ENCODE peak calls at places on chromosomes 13 and 19, in nine cellular contexts. M is bronchial epithelial cell; A is stimulated activated CD4-positive, alpha-beta T cell treated with anti-CD3 and anti-CD28 coated beads, TNF-alpha, amount 100 ng/mL, for 48 hours; H is AG20443; D is DMS153; W is GM13977; T is activated CD4-positive, alpha-beta T cell treated with anti-CD3 and anti-CD28 coated beads, Interleukin-2, amount 50 U/mL, for 24 hours; O is amniotic epithelial cell; L is SW 1271. V is an unnamed sample.

GRCh38 chr13:59782696-59783095 is 381.0 kb downstream of the DIAPH3 start:
- DNase-seq in A (no peak), T (no peak), W (no peak), D (no peak), M (no peak), H (no peak), L (no peak), O (peak; percentile 19), V (no peak)

GRCh38 chr19:55206664-55207500 is 2.4 kb downstream of the PTPRH start:
- DNase-seq in W (no peak), D (peak; percentile 76), O (peak; percentile 98), A (peak; percentile 51), T (peak; percentile 27), M (peak; percentile 82), H (peak; percentile 99), L (peak; percentile 79), V (peak; percentile 75)

GRCh38 chr19:42032428-42032827 is 37.6 kb downstream of the GRIK5 start:
- DNase-seq in M (no peak), O (no peak), T (no peak), A (no peak), W (no peak), L (no peak), H (no peak), D (peak; percentile 96), V (no peak)

GRCh38 chr19:47608908-47609879 is at the start of gene BICRA:
- DNase-seq in L (peak; percentile 58), D (peak; percentile 68), A (peak; percentile 74), W (peak; percentile 92), M (peak; percentile 41), H (peak; percentile 91), O (peak; percentile 74), T (peak; percentile 64), V (peak; percentile 89)

GRCh38 chr19:3785938-3786824 is at the start of gene MATK:
- DNase-seq in H (no peak), L (no peak), T (no peak), M (no peak), O (no peak), W (peak; percentile 76), D (no peak), A (peak; percentile 26), V (peak; percentile 74)

GRCh38 chr13:47708386-47708785 is 292.7 kb downstream of the SUCLA2 start:
- DNase-seq in O (peak; percentile 37), T (no peak), M (peak; percentile 30), W (no peak), D (no peak), H (peak; percentile 21), L (no peak), A (no peak), V (no peak)

GRCh38 chr19:21463449-21464105 is 41.8 kb upstream of the ZNF429 start:
- DNase-seq in M (no peak), A (no peak), L (peak; percentile 32), H (no peak), D (no peak), W (peak; percentile 45), O (peak; percentile 33), T (peak; percentile 37), V (peak; percentile 33)

GRCh38 chr13:51895906-51896888 is 34.4 kb downstream of the CCDC70 start:
- DNase-seq in D (peak; percentile 51), M (peak; percentile 46), L (peak; percentile 20), H (peak; percentile 86), W (peak; percentile 76), A (peak; percentile 8), T (peak; percentile 19), O (peak; percentile 63), V (peak; percentile 71)

GRCh38 chr19:44939668-44940067 is 2.4 kb upstream of the APOC4 start:
- DNase-seq in L (no peak), M (no peak), D (no peak), A (no peak), O (peak; percentile 54), W (no peak), H (no peak), T (no peak), V (no peak)

GRCh38 chr13:43441464-43441863 is 345.3 kb downstream of the ENOX1 start:
- DNase-seq in A (no peak), H (no peak), D (no peak), T (no peak), L (no peak), M (no peak), W (no peak), O (no peak), V (no peak)

GRCh38 chr13:67238277-67238859 is 8.2 kb upstream of the PCDH9 start:
- DNase-seq in O (peak; percentile 27), D (no peak), M (peak; percentile 23), T (no peak), H (peak; percentile 27), L (peak; percentile 29), A (no peak), W (peak; percentile 41), V (peak; percentile 26)

GRCh38 chr19:29022165-29022564 is 190.8 kb downstream of the UQCRFS1 start:
- DNase-seq in O (no peak), L (no peak), W (no peak), M (no peak), D (no peak), T (no peak), A (no peak), H (no peak), V (no peak)

GRCh38 chr19:4802711-4803110 is 11.2 kb downstream of the FEM1A start:
- DNase-seq in T (no peak), L (no peak), D (no peak), W (no peak), A (no peak), H (no peak), M (no peak), O (no peak), V (no peak)

GRCh38 chr13:76620036-76620435 is 266.2 kb downstream of the KCTD12 start:
- DNase-seq in A (no peak), H (no peak), M (peak; percentile 82), L (no peak), O (no peak), T (no peak), W (no peak), D (no peak), V (no peak)

GRCh38 chr19:49997709-49998108 is 27.5 kb downstream of the VRK3 start:
- DNase-seq in H (peak; percentile 40), L (peak; percentile 35), A (no peak), O (peak; percentile 51), D (no peak), M (peak; percentile 44), T (no peak), W (peak; percentile 64), V (peak; percentile 64)

GRCh38 chr19:46625731-46626130 is 842 bp upstream of the PTGIR start:
- DNase-seq in T (no peak), H (no peak), A (no peak), W (no peak), M (no peak), D (no peak), L (no peak), O (no peak), V (no peak)

GRCh38 chr13:23741879-23742510 is 147.2 kb downstream of the MIPEP start:
- DNase-seq in T (no peak), L (peak; percentile 5), D (no peak), W (no peak), O (no peak), A (no peak), H (peak; percentile 28), M (no peak), V (no peak)

GRCh38 chr13:43303040-43303729 is 279.8 kb downstream of the DNAJC15 start:
- DNase-seq in T (no peak), W (no peak), A (no peak), D (peak; percentile 45), M (peak; percentile 32), O (peak; percentile 68), L (peak; percentile 5), H (peak; percentile 56), V (peak; percentile 31)

GRCh38 chr13:27704681-27705080 is 83.0 kb downstream of the POLR1D start:
- DNase-seq in M (no peak), T (no peak), O (no peak), D (no peak), W (no peak), A (no peak), H (no peak), L (no peak), V (peak; percentile 16)

GRCh38 chr19:4284176-4284958 is 5.3 kb downstream of the SHD start:
- DNase-seq in M (no peak), D (peak; percentile 8), T (no peak), H (peak; percentile 50), L (peak; percentile 18), W (no peak), A (no peak), O (peak; percentile 17), V (no peak)

GRCh38 chr13:75437582-75438318 is 44.2 kb downstream of the TBC1D4 start:
- DNase-seq in T (no peak), W (no peak), M (no peak), A (no peak), L (no peak), H (peak; percentile 23), D (no peak), O (no peak), V (no peak)

GRCh38 chr19:18488838-18489626 is 32.8 kb downstream of the ELL start:
- DNase-seq in W (no peak), D (no peak), L (no peak), T (no peak), A (no peak), O (peak; percentile 19), H (no peak), M (no peak), V (no peak)

GRCh38 chr13:46983881-46984280 is 87.0 kb upstream of the HTR2A start:
- DNase-seq in W (peak; percentile 28), A (no peak), H (no peak), L (no peak), O (no peak), D (no peak), M (peak; percentile 88), T (no peak), V (no peak)

GRCh38 chr13:110893571-110893970 is 21.3 kb downstream of the ANKRD10 start:
- DNase-seq in L (no peak), W (no peak), D (no peak), T (no peak), H (no peak), M (no peak), A (no peak), O (no peak), V (no peak)

GRCh38 chr13:30051531-30052060 is 201.2 kb upstream of the UBL3 start:
- DNase-seq in O (no peak), W (no peak), D (no peak), A (no peak), M (peak; percentile 5), H (no peak), T (no peak), L (no peak), V (no peak)

GRCh38 chr19:4543444-4543843 is 3.6 kb upstream of the LRG1 start:
- DNase-seq in W (no peak), T (no peak), H (no peak), O (no peak), L (no peak), D (no peak), A (no peak), M (no peak), V (no peak)

GRCh38 chr13:95209109-95209508 is 92.1 kb downstream of the ABCC4 start:
- DNase-seq in H (no peak), D (no peak), W (no peak), M (no peak), T (no peak), A (no peak), L (no peak), O (no peak), V (no peak)

GRCh38 chr19:1591421-1592022 is 1.1 kb downstream of the MBD3 start:
- DNase-seq in M (no peak), W (no peak), L (no peak), O (no peak), D (no peak), A (no peak), H (no peak), T (no peak), V (no peak)

GRCh38 chr19:8216357-8216756 is 7.2 kb downstream of the CERS4 start:
- DNase-seq in A (no peak), T (no peak), M (no peak), H (no peak), W (no peak), L (no peak), O (no peak), D (no peak), V (no peak)

GRCh38 chr19:55058781-55059610 is 4.0 kb downstream of the RDH13 start:
- DNase-seq in A (no peak), H (no peak), D (no peak), W (no peak), M (no peak), O (no peak), T (no peak), L (no peak), V (no peak)

GRCh38 chr19:35261356-35262100 is 7.2 kb upstream of the USF2 start:
- DNase-seq in W (no peak), H (peak; percentile 6), D (no peak), M (no peak), O (no peak), L (no peak), A (no peak), T (no peak), V (peak; percentile 30)

V was measured in GM13976.